ENCODE peak calls at places on chromosomes 13 and 19, in ten cellular contexts. One of them, this sample, is unnamed.

GRCh38 chr13:33250594-33250993 is 35.0 kb downstream of the STARD13 start:
- DNase-seq in aorta: no peak
- DNase-seq in body of pancreas: no peak
- DNase-seq in GM23338: no peak
- DNase-seq in left ventricle myocardium inferior: no peak
- DNase-seq in AG09309: no peak
- DNase-seq in prostate gland: no peak
- DNase-seq in heart right ventricle: no peak
- DNase-seq in BJ: no peak
- DNase-seq in cardiac fibroblast: no peak
- DNase-seq in this sample: no peak

GRCh38 chr13:113084943-113085540 is 20.5 kb upstream of the F7 start:
- DNase-seq in aorta: peak; percentile 64
- DNase-seq in body of pancreas: no peak
- DNase-seq in GM23338: no peak
- DNase-seq in left ventricle myocardium inferior: no peak
- DNase-seq in AG09309: no peak
- DNase-seq in prostate gland: no peak
- DNase-seq in heart right ventricle: peak; percentile 13
- DNase-seq in BJ: no peak
- DNase-seq in cardiac fibroblast: no peak
- DNase-seq in this sample: no peak

GRCh38 chr19:41626877-41627276 is at the start of gene CEACAM4:
- DNase-seq in aorta: no peak
- DNase-seq in body of pancreas: peak; percentile 62
- DNase-seq in GM23338: no peak
- DNase-seq in left ventricle myocardium inferior: peak; percentile 36
- DNase-seq in AG09309: no peak
- DNase-seq in prostate gland: no peak
- DNase-seq in heart right ventricle: peak; percentile 32
- DNase-seq in BJ: no peak
- DNase-seq in cardiac fibroblast: no peak
- DNase-seq in this sample: no peak

GRCh38 chr13:99322297-99323103 is 15.3 kb upstream of the GPR183 start:
- DNase-seq in aorta: no peak
- DNase-seq in body of pancreas: no peak
- DNase-seq in GM23338: no peak
- DNase-seq in left ventricle myocardium inferior: no peak
- DNase-seq in AG09309: peak; percentile 61
- DNase-seq in prostate gland: no peak
- DNase-seq in heart right ventricle: no peak
- DNase-seq in BJ: peak; percentile 73
- DNase-seq in cardiac fibroblast: peak; percentile 63
- DNase-seq in this sample: peak; percentile 90

GRCh38 chr13:111045170-111045569 is 69.9 kb upstream of the ARHGEF7 start:
- DNase-seq in aorta: no peak
- DNase-seq in body of pancreas: no peak
- DNase-seq in GM23338: no peak
- DNase-seq in left ventricle myocardium inferior: no peak
- DNase-seq in AG09309: no peak
- DNase-seq in prostate gland: no peak
- DNase-seq in heart right ventricle: no peak
- DNase-seq in BJ: no peak
- DNase-seq in cardiac fibroblast: no peak
- DNase-seq in this sample: no peak

GRCh38 chr13:41562541-41563178 is 105.3 kb downstream of the RGCC start:
- DNase-seq in aorta: no peak
- DNase-seq in body of pancreas: no peak
- DNase-seq in GM23338: no peak
- DNase-seq in left ventricle myocardium inferior: no peak
- DNase-seq in AG09309: no peak
- DNase-seq in prostate gland: no peak
- DNase-seq in heart right ventricle: no peak
- DNase-seq in BJ: no peak
- DNase-seq in cardiac fibroblast: no peak
- DNase-seq in this sample: no peak

GRCh38 chr19:5150902-5151741 is 182.2 kb downstream of the KDM4B start:
- DNase-seq in aorta: peak; percentile 71
- DNase-seq in body of pancreas: no peak
- DNase-seq in GM23338: peak; percentile 60
- DNase-seq in left ventricle myocardium inferior: peak; percentile 13
- DNase-seq in AG09309: no peak
- DNase-seq in prostate gland: no peak
- DNase-seq in heart right ventricle: peak; percentile 8
- DNase-seq in BJ: no peak
- DNase-seq in cardiac fibroblast: no peak
- DNase-seq in this sample: no peak

GRCh38 chr13:78608705-78609463 is 5.5 kb upstream of the POU4F1 start:
- DNase-seq in aorta: peak; percentile 70
- DNase-seq in body of pancreas: no peak
- DNase-seq in GM23338: peak; percentile 54
- DNase-seq in left ventricle myocardium inferior: no peak
- DNase-seq in AG09309: no peak
- DNase-seq in prostate gland: no peak
- DNase-seq in heart right ventricle: no peak
- DNase-seq in BJ: no peak
- DNase-seq in cardiac fibroblast: no peak
- DNase-seq in this sample: no peak

GRCh38 chr19:38070573-38070972 is 153.4 kb downstream of the DPF1 start:
- DNase-seq in aorta: no peak
- DNase-seq in body of pancreas: no peak
- DNase-seq in GM23338: no peak
- DNase-seq in left ventricle myocardium inferior: no peak
- DNase-seq in AG09309: peak; percentile 5
- DNase-seq in prostate gland: peak; percentile 70
- DNase-seq in heart right ventricle: no peak
- DNase-seq in BJ: no peak
- DNase-seq in cardiac fibroblast: peak; percentile 43
- DNase-seq in this sample: no peak

DNA sequence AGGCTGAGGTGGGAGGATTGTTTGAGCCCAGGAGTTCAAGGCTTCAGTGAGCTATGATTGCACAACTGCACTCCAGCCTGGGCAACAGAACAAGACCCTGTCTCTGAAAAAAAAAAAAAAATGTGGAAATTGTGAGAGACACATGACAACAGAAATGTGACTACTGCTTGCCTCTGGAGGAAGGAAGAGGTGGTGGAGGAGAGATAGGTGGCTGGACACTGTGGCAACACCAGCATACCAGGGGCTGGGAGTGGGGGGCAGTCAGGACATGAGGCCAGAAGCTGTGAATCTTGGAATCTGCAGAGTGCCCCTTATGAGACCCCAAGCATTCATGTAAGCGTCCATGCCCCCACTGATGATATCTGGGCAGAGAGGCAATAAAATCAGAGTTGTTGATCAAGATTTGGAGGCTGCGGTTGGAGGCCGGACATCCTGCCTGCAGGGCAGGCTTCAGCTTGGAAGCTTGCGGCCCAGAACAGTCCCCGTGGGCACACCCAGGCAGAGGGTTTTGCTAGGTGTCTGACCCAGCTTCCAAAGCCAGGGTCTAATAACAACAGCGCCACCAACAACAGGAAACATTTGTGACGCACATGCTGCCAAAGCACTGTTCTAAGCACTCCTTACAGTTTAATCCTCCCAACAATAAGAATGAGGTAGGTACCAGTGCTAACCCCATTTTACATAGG is 16.9 kb downstream of the FAM187B start:
- DNase-seq in aorta: no peak
- DNase-seq in body of pancreas: peak; percentile 73
- DNase-seq in GM23338: no peak
- DNase-seq in left ventricle myocardium inferior: peak; percentile 33
- DNase-seq in AG09309: no peak
- DNase-seq in prostate gland: peak; percentile 7
- DNase-seq in heart right ventricle: peak; percentile 52
- DNase-seq in BJ: no peak
- DNase-seq in cardiac fibroblast: no peak
- DNase-seq in this sample: no peak
- H3K4me3 ChIP-seq in aorta: no peak overlapping the region
- H3K4me3 ChIP-seq in body of pancreas: no peak overlapping the region
- H3K4me3 ChIP-seq in GM23338: no peak overlapping the region
- H3K4me3 ChIP-seq in left ventricle myocardium inferior: no peak overlapping the region
- H3K4me3 ChIP-seq in AG09309: no peak overlapping the region
- H3K4me3 ChIP-seq in prostate gland: no peak overlapping the region
- H3K4me3 ChIP-seq in heart right ventricle: no peak overlapping the region
- H3K4me3 ChIP-seq in BJ: no peak overlapping the region
- H3K4me3 ChIP-seq in cardiac fibroblast: no peak overlapping the region
- H3K4me3 ChIP-seq in this sample: no peak overlapping the region

GRCh38 chr19:46076951-46077814 is 36.4 kb upstream of the IGFL4 start:
- DNase-seq in aorta: no peak
- DNase-seq in body of pancreas: peak; percentile 72
- DNase-seq in GM23338: peak; percentile 97
- DNase-seq in left ventricle myocardium inferior: no peak
- DNase-seq in AG09309: peak; percentile 32
- DNase-seq in prostate gland: peak; percentile 46
- DNase-seq in heart right ventricle: no peak
- DNase-seq in BJ: no peak
- DNase-seq in cardiac fibroblast: peak; percentile 87
- DNase-seq in this sample: peak; percentile 69
- H3K4me3 ChIP-seq in aorta: no peak overlapping the region
- H3K4me3 ChIP-seq in body of pancreas: no peak overlapping the region
- H3K4me3 ChIP-seq in GM23338: peak overlapping the region; percentile 70
- H3K4me3 ChIP-seq in left ventricle myocardium inferior: peak overlapping the region; percentile 30
- H3K4me3 ChIP-seq in AG09309: no peak overlapping the region
- H3K4me3 ChIP-seq in prostate gland: no peak overlapping the region
- H3K4me3 ChIP-seq in heart right ventricle: no peak overlapping the region
- H3K4me3 ChIP-seq in BJ: no peak overlapping the region
- H3K4me3 ChIP-seq in cardiac fibroblast: peak overlapping the region; percentile 26
- H3K4me3 ChIP-seq in this sample: no peak overlapping the region

DNA sequence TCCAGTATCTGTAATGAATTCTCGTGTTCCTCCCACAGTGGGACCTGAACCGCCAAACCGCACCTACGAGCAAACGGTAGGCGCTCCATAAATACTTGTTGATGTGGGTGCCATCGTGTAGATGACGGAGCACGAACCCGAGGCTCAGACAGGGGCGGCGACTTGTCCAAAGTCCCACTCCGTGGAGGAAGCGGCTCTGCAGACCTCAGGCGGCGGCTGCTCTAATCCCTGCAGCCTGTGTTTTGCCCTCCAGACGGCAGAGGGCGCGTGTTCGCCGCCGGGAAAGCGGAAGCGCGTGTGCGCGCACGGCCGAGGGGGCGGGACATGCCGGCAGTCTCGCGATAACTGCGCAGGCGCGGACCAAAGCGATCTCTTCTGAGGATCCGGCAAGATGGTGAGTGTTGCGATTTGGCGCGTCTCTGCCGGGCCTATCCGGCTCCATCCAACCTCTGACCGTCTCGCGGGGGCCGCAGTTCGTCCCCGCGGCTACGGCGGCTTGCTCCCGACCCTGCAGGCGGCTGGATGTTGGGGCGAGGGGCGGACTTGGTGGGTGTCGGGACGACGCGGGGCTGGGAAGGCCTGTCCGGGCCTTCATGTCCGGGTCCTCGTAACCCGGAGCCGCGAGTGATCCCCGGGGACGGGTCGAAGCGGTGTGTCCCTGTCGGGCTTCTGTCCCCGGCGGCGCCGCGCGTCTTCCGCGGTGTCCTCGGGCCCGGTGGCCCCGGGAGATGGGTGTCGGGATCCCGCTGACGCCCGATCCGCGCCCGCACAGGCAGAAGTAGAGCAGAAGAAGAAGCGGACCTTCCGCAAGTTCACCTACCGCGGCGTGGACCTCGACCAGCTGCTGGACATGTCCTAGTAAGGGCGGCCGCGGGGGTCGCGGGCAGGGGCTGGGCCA is at the start of gene RPS15:
- DNase-seq in aorta: peak; percentile 99
- DNase-seq in body of pancreas: peak; percentile 95
- DNase-seq in GM23338: peak; percentile 94
- DNase-seq in left ventricle myocardium inferior: peak; percentile 95
- DNase-seq in AG09309: peak; percentile 80
- DNase-seq in prostate gland: peak; percentile 92
- DNase-seq in heart right ventricle: peak; percentile 97
- DNase-seq in BJ: peak; percentile 72
- DNase-seq in cardiac fibroblast: peak; percentile 98
- DNase-seq in this sample: peak; percentile 92
- H3K4me3 ChIP-seq in aorta: peak within 1 kb of the TSS; percentile 82
- H3K4me3 ChIP-seq in body of pancreas: peak within 1 kb of the TSS; percentile 90
- H3K4me3 ChIP-seq in GM23338: peak within 1 kb of the TSS; percentile 97
- H3K4me3 ChIP-seq in left ventricle myocardium inferior: peak within 1 kb of the TSS; percentile 79
- H3K4me3 ChIP-seq in AG09309: peak within 1 kb of the TSS; percentile 92
- H3K4me3 ChIP-seq in prostate gland: peak within 1 kb of the TSS; percentile 88
- H3K4me3 ChIP-seq in heart right ventricle: peak within 1 kb of the TSS; percentile 88
- H3K4me3 ChIP-seq in BJ: peak within 1 kb of the TSS; percentile 87
- H3K4me3 ChIP-seq in cardiac fibroblast: peak within 1 kb of the TSS; percentile 90
- H3K4me3 ChIP-seq in this sample: peak within 1 kb of the TSS; percentile 89

GRCh38 chr13:21232196-21232595 is 55.7 kb downstream of the MRPL57 start:
- DNase-seq in aorta: no peak
- DNase-seq in body of pancreas: no peak
- DNase-seq in GM23338: peak; percentile 16
- DNase-seq in left ventricle myocardium inferior: no peak
- DNase-seq in AG09309: peak; percentile 78
- DNase-seq in prostate gland: no peak
- DNase-seq in heart right ventricle: no peak
- DNase-seq in BJ: no peak
- DNase-seq in cardiac fibroblast: peak; percentile 51
- DNase-seq in this sample: peak; percentile 90

GRCh38 chr13:21233086-21233485 is 56.6 kb downstream of the MRPL57 start:
- DNase-seq in aorta: no peak
- DNase-seq in body of pancreas: no peak
- DNase-seq in GM23338: no peak
- DNase-seq in left ventricle myocardium inferior: no peak
- DNase-seq in AG09309: no peak
- DNase-seq in prostate gland: no peak
- DNase-seq in heart right ventricle: no peak
- DNase-seq in BJ: no peak
- DNase-seq in cardiac fibroblast: no peak
- DNase-seq in this sample: no peak

GRCh38 chr13:21234537-21234936 is 58.1 kb downstream of the MRPL57 start:
- DNase-seq in aorta: no peak
- DNase-seq in body of pancreas: no peak
- DNase-seq in GM23338: no peak
- DNase-seq in left ventricle myocardium inferior: no peak
- DNase-seq in AG09309: no peak
- DNase-seq in prostate gland: no peak
- DNase-seq in heart right ventricle: no peak
- DNase-seq in BJ: no peak
- DNase-seq in cardiac fibroblast: no peak
- DNase-seq in this sample: no peak

GRCh38 chr13:21231426-21231945 is 55.0 kb downstream of the MRPL57 start:
- DNase-seq in aorta: no peak
- DNase-seq in body of pancreas: no peak
- DNase-seq in GM23338: no peak
- DNase-seq in left ventricle myocardium inferior: no peak
- DNase-seq in AG09309: no peak
- DNase-seq in prostate gland: no peak
- DNase-seq in heart right ventricle: no peak
- DNase-seq in BJ: no peak
- DNase-seq in cardiac fibroblast: no peak
- DNase-seq in this sample: no peak

DNA sequence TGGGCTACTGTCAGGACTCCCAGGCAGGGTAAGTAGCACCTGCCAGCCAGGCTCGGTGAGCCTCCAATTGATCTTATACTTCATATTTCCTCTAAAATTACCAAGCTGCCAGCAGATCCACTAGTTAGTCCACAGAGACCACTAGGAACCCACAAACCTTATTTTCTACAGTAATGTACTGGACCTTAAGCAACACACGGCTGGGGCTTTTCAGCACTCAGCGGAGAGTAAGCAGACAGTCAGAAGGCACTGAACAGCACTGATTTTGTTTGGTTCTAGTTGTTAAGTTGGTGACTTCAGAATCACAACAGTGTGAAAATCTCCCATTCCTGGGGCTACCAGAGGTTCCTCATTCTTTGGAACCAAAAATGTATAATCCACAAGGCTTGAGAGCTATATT is 56.1 kb downstream of the MRPL57 start:
- DNase-seq in aorta: no peak
- DNase-seq in body of pancreas: no peak
- DNase-seq in GM23338: no peak
- DNase-seq in left ventricle myocardium inferior: no peak
- DNase-seq in AG09309: no peak
- DNase-seq in prostate gland: no peak
- DNase-seq in heart right ventricle: no peak
- DNase-seq in BJ: no peak
- DNase-seq in cardiac fibroblast: no peak
- DNase-seq in this sample: no peak
- H3K4me3 ChIP-seq in aorta: no peak overlapping the region
- H3K4me3 ChIP-seq in body of pancreas: no peak overlapping the region
- H3K4me3 ChIP-seq in GM23338: no peak overlapping the region
- H3K4me3 ChIP-seq in left ventricle myocardium inferior: peak overlapping the region; percentile 17
- H3K4me3 ChIP-seq in AG09309: peak overlapping the region; percentile 22
- H3K4me3 ChIP-seq in prostate gland: no peak overlapping the region
- H3K4me3 ChIP-seq in heart right ventricle: peak overlapping the region; percentile 28
- H3K4me3 ChIP-seq in BJ: no peak overlapping the region
- H3K4me3 ChIP-seq in cardiac fibroblast: no peak overlapping the region
- H3K4me3 ChIP-seq in this sample: peak overlapping the region; percentile 40

This sample was measured in Jurkat, Clone E6-1.